ENCODE peak calls at places on chromosomes 16 and 17, in nine cellular contexts. W, G, S, R, Y, A, P, Q and U are unnamed samples.

GRCh38 chr16:48235556-48236136 is 8.5 kb upstream of the LONP2 start:
- DNase-seq in W (no peak), G (no peak), S (peak), R (no peak), Y (no peak), A (no peak), P (no peak), Q (peak), U (no peak)

GRCh38 chr16:57112403-57113041 is 20.1 kb downstream of the CPNE2 start:
- DNase-seq in W (no peak), G (no peak), S (no peak), R (no peak), Y (no peak), A (no peak), P (no peak), Q (no peak), U (no peak)

GRCh38 chr17:6548034-6548433 is 8.3 kb downstream of the PITPNM3 start:
- DNase-seq in W (no peak), G (no peak), S (no peak), R (no peak), Y (no peak), A (no peak), P (no peak), Q (no peak), U (no peak)

GRCh38 chr16:89352091-89352681 is 134.7 kb downstream of the ZNF778 start:
- DNase-seq in W (no peak), G (no peak), S (no peak), R (no peak), Y (no peak), A (peak), P (no peak), Q (no peak), U (no peak)

GRCh38 chr17:31492880-31493655 is 101.6 kb downstream of the RAB11FIP4 start:
- DNase-seq in W (no peak), G (no peak), S (peak), R (no peak), Y (peak), A (no peak), P (no peak), Q (no peak), U (no peak)

GRCh38 chr17:67628580-67629013 is 89.1 kb upstream of the NOL11 start:
- DNase-seq in W (no peak), G (no peak), S (no peak), R (peak), Y (no peak), A (peak), P (no peak), Q (no peak), U (peak)

GRCh38 chr16:64159986-64160385 is 961.9 kb downstream of the CDH11 start:
- DNase-seq in W (no peak), G (no peak), S (no peak), R (no peak), Y (no peak), A (no peak), P (no peak), Q (no peak), U (no peak)

GRCh38 chr17:1379930-1380313 is 20.1 kb downstream of the YWHAE start:
- DNase-seq in W (no peak), G (no peak), S (no peak), R (no peak), Y (no peak), A (no peak), P (no peak), Q (no peak), U (no peak)

GRCh38 chr16:67922740-67923139 is 8.9 kb downstream of the CTRL start:
- DNase-seq in W (no peak), G (no peak), S (no peak), R (no peak), Y (no peak), A (no peak), P (no peak), Q (no peak), U (no peak)

GRCh38 chr16:15811778-15812750 is 44.8 kb downstream of the MYH11 start:
- DNase-seq in W (peak), G (peak), S (no peak), R (peak), Y (peak), A (no peak), P (peak), Q (peak), U (peak)

GRCh38 chr17:32504166-32504990 is 17.6 kb downstream of the CDK5R1 start:
- DNase-seq in W (no peak), G (no peak), S (no peak), R (no peak), Y (peak), A (no peak), P (no peak), Q (peak), U (no peak)

GRCh38 chr17:12627177-12627629 is 38.5 kb upstream of the MYOCD start:
- DNase-seq in W (peak), G (peak), S (no peak), R (no peak), Y (no peak), A (peak), P (peak), Q (peak), U (peak)

GRCh38 chr16:66382966-66383299 is 16.4 kb downstream of the CDH5 start:
- DNase-seq in W (no peak), G (peak), S (no peak), R (no peak), Y (no peak), A (no peak), P (peak), Q (peak), U (peak)

GRCh38 chr17:34503804-34504203 is 75.6 kb upstream of the TMEM132E start:
- DNase-seq in W (no peak), G (no peak), S (no peak), R (no peak), Y (no peak), A (peak), P (no peak), Q (peak), U (no peak)

GRCh38 chr16:20838250-20838649 is 31.9 kb downstream of the REXO5 start:
- DNase-seq in W (no peak), G (no peak), S (no peak), R (no peak), Y (no peak), A (no peak), P (no peak), Q (no peak), U (no peak)

GRCh38 chr17:1769826-1770477 is 8.1 kb downstream of the SERPINF1 start:
- DNase-seq in W (no peak), G (no peak), S (no peak), R (peak), Y (no peak), A (no peak), P (no peak), Q (no peak), U (peak)

GRCh38 chr16:54540525-54541180 is 254.1 kb upstream of the IRX3 start:
- DNase-seq in W (no peak), G (no peak), S (peak), R (no peak), Y (no peak), A (no peak), P (no peak), Q (no peak), U (no peak)

GRCh38 chr17:78088529-78088928 is 40.0 kb downstream of the TMC6 start:
- DNase-seq in W (no peak), G (no peak), S (no peak), R (no peak), Y (no peak), A (no peak), P (no peak), Q (no peak), U (no peak)

GRCh38 chr16:11045441-11045840 is 101.1 kb downstream of the CLEC16A start:
- DNase-seq in W (no peak), G (no peak), S (no peak), R (peak), Y (no peak), A (no peak), P (no peak), Q (no peak), U (no peak)

GRCh38 chr17:50255766-50256480 is 18.3 kb upstream of the TMEM92 start:
- DNase-seq in W (no peak), G (no peak), S (no peak), R (peak), Y (no peak), A (no peak), P (no peak), Q (no peak), U (no peak)

GRCh38 chr17:42097691-42098661 is at the start of gene ZNF385C:
- DNase-seq in W (no peak), G (no peak), S (no peak), R (peak), Y (peak), A (no peak), P (no peak), Q (no peak), U (no peak)

GRCh38 chr17:31510273-31511175 is 119.0 kb downstream of the RAB11FIP4 start:
- DNase-seq in W (no peak), G (no peak), S (no peak), R (no peak), Y (peak), A (no peak), P (no peak), Q (no peak), U (no peak)

GRCh38 chr17:28727727-28728363 is 743 bp upstream of the NEK8 start:
- DNase-seq in W (no peak), G (no peak), S (peak), R (peak), Y (peak), A (peak), P (no peak), Q (peak), U (peak)

GRCh38 chr17:29504711-29505110 is 62.1 kb downstream of the ABHD15 start:
- DNase-seq in W (no peak), G (no peak), S (no peak), R (no peak), Y (no peak), A (no peak), P (no peak), Q (peak), U (peak)

GRCh38 chr17:59451706-59452105 is 113.7 kb upstream of the DHX40 start:
- DNase-seq in W (no peak), G (peak), S (no peak), R (peak), Y (no peak), A (no peak), P (no peak), Q (peak), U (peak)

GRCh38 chr17:74089869-74090464 is 113.5 kb upstream of the RPL38 start:
- DNase-seq in W (no peak), G (peak), S (peak), R (peak), Y (no peak), A (peak), P (no peak), Q (peak), U (peak)

GRCh38 chr17:71423871-71424546 is 696.8 kb upstream of the SOX9 start:
- DNase-seq in W (no peak), G (peak), S (no peak), R (peak), Y (no peak), A (no peak), P (peak), Q (peak), U (peak)

GRCh38 chr17:68738044-68738443 is 136.9 kb upstream of the FAM20A start:
- DNase-seq in W (no peak), G (no peak), S (no peak), R (no peak), Y (no peak), A (no peak), P (no peak), Q (no peak), U (peak)

GRCh38 chr16:35308674-35309073 is 1849.3 kb downstream of the TP53TG3F start:
- DNase-seq in W (no peak), G (no peak), S (no peak), R (no peak), Y (no peak), A (no peak), P (no peak), Q (no peak), U (no peak)

GRCh38 chr16:51429041-51429440 is 278.0 kb upstream of the SALL1 start:
- DNase-seq in W (no peak), G (no peak), S (no peak), R (no peak), Y (no peak), A (no peak), P (no peak), Q (no peak), U (no peak)

GRCh38 chr16:86951041-86951822 is 366.0 kb downstream of the C16orf95 start:
- DNase-seq in W (no peak), G (no peak), S (no peak), R (no peak), Y (no peak), A (no peak), P (no peak), Q (no peak), U (no peak)

GRCh38 chr16:58264961-58265479 is 29.8 kb downstream of the PRSS54 start:
- DNase-seq in W (no peak), G (peak), S (peak), R (no peak), Y (no peak), A (peak), P (peak), Q (peak), U (peak)

GRCh38 chr16:72793017-72793416 is 254.9 kb downstream of the ZFHX3 start:
- DNase-seq in W (no peak), G (no peak), S (no peak), R (no peak), Y (no peak), A (no peak), P (no peak), Q (no peak), U (no peak)

DNA sequence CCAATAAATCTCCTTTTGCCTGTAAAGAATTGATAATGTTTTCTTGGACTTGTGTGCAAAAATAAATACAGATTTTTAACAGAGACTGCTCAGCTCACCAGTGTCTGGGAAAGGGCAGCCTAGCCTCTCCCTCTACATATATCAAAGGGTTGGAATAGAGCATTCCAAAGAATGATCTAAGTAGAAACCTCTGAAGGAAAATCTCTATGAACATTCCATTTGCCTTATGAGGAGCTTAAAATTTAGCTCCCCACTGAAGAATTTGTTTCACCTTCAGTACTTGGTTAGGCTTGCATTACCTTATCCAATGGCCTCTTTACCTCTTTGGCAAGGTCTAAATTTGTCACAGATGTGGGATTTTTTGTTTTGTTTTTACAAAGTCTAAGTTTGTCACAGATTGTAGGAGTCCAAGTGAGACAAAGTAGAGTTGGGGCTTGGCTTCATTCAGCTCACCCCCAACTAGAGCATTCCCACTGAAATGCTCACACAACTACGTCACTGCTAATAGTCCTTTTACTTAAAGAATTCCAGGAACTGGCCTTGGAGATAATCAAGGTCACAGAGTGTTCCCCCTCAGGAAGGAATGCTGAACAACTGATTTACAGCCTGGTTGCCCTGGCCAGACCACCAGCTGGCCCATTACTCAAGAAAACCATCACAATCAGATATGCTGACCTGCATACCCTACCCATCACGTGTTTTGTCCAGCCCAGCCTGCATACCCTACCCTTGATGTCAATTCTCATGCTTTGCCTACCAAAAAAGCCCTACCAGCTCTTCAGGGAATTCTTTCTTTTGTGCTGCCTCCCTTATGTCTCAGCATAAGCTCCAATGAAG is 26.6 kb upstream of the PPM1D start:
- DNase-seq in W (no peak), G (no peak), S (no peak), R (peak), Y (no peak), A (peak), P (peak), Q (peak), U (peak)
- TF ChIP-seq CTCF in W (no peak), G (no peak), S (no peak), R (peak), Y (no peak), A (no peak), P (peak), Q (no peak), U (no peak)

DNA sequence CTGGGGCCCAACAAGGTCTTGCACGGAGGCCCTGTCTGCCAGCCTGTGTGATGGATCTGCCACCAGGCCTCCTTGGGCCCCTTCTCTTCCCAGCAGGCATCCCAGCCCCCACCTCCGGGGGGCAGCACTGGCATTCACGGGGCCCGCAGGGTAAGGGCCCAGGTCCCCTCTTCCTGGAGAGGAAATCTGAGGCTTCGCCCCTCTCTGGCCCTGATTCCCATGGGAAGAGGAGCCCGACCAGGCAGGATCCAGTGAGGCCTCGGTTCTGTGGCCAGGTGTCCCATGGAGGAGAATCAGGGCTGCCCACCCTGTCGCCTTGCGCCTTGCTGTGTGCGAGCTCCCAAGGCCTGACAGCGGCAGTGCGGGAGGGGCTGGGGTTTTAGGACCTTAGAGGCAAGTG is 48.4 kb downstream of the PDPK1 start:
- DNase-seq in W (no peak), G (no peak), S (no peak), R (peak), Y (peak), A (peak), P (no peak), Q (no peak), U (no peak)
- TF ChIP-seq CTCF in W (no peak), G (no peak), S (no peak), R (peak), Y (peak), A (no peak), P (no peak), Q (peak), U (peak)

GRCh38 chr17:10117581-10118001 is 80.8 kb downstream of the GAS7 start:
- DNase-seq in W (no peak), G (no peak), S (no peak), R (peak), Y (peak), A (no peak), P (no peak), Q (no peak), U (peak)

GRCh38 chr17:10118788-10119130 is 79.6 kb downstream of the GAS7 start:
- DNase-seq in W (no peak), G (no peak), S (no peak), R (peak), Y (no peak), A (no peak), P (no peak), Q (no peak), U (no peak)

GRCh38 chr17:10120749-10121148 is 77.7 kb downstream of the GAS7 start:
- DNase-seq in W (no peak), G (no peak), S (no peak), R (peak), Y (no peak), A (no peak), P (no peak), Q (no peak), U (peak)

GRCh38 chr17:10120113-10120485 is 78.3 kb downstream of the GAS7 start:
- DNase-seq in W (no peak), G (no peak), S (no peak), R (no peak), Y (no peak), A (no peak), P (no peak), Q (no peak), U (no peak)

GRCh38 chr17:10119203-10120112 is 78.9 kb downstream of the GAS7 start:
- DNase-seq in W (no peak), G (no peak), S (peak), R (peak), Y (peak), A (peak), P (no peak), Q (no peak), U (no peak)
- TF ChIP-seq CTCF in W (no peak), G (no peak), S (no peak), R (no peak), Y (no peak), A (no peak), P (no peak), Q (no peak), U (no peak)

GRCh38 chr16:4416200-4417032 is at the start of gene CORO7:
- DNase-seq in W (peak), G (no peak), S (peak), R (peak), Y (peak), A (peak), P (no peak), Q (peak), U (peak)

GRCh38 chr16:4414187-4414909 is 2.0 kb downstream of the CORO7 start:
- DNase-seq in W (no peak), G (no peak), S (no peak), R (no peak), Y (peak), A (no peak), P (no peak), Q (no peak), U (no peak)

GRCh38 chr16:4412854-4413253 is 3.5 kb downstream of the CORO7 start:
- DNase-seq in W (no peak), G (no peak), S (no peak), R (no peak), Y (no peak), A (no peak), P (no peak), Q (no peak), U (no peak)

GRCh38 chr16:4412159-4412558 is 4.2 kb downstream of the CORO7 start:
- DNase-seq in W (no peak), G (no peak), S (no peak), R (no peak), Y (no peak), A (no peak), P (no peak), Q (no peak), U (no peak)

DNA sequence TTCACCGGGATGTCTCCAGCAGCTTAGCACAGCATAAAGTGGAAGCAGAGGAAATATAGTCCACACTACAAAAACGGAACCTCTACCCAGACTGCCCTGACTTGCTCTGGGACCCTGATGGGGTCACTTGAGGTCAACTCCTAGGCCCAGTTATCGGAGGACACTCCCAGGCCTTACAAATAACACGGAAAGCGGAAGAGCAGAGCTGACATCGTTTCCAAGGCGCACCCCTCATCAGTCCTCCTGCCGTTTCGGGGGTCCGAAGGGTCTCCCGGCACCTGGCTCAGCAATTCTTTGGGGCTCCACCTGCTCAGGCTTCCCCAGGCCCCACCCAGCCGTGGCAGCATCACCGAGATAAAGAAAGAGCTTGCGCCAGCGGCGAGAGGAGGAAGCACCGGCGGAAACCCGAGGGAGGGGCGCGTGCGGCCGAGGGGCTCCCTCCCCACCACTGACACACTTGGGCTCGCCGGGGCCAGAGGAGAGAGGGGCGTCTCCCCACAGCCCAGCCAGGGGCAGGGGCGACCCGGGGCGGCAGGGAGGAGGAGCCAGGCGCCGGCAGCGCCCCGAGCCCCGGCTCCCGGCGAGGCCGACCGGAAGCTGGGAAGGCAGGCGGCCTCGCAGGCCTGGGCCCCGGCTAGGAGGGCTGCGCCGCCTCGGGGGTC is 727 bp downstream of the CORO7 start:
- DNase-seq in W (no peak), G (no peak), S (peak), R (peak), Y (peak), A (peak), P (no peak), Q (peak), U (no peak)
- TF ChIP-seq CTCF in W (no peak), G (no peak), S (no peak), R (no peak), Y (peak), A (peak), P (no peak), Q (peak), U (no peak)

GRCh38 chr16:2152695-2153506 is 2.7 kb upstream of the TRAF7 start:
- DNase-seq in W (no peak), G (no peak), S (peak), R (peak), Y (peak), A (peak), P (no peak), Q (peak), U (no peak)
- TF ChIP-seq CTCF in W (no peak), G (peak), S (no peak), R (no peak), Y (no peak), A (no peak), P (no peak), Q (no peak), U (peak)

GRCh38 chr17:77025781-77026180 is 115.0 kb upstream of the SEC14L1 start:
- DNase-seq in W (no peak), G (no peak), S (no peak), R (no peak), Y (no peak), A (no peak), P (no peak), Q (no peak), U (no peak)
- TF ChIP-seq CTCF in W (no peak), G (no peak), S (no peak), R (no peak), Y (no peak), A (no peak), P (no peak), Q (no peak), U (no peak)

GRCh38 chr17:81808778-81809555 is 5.0 kb downstream of the GCGR start:
- DNase-seq in W (no peak), G (no peak), S (no peak), R (no peak), Y (no peak), A (no peak), P (no peak), Q (no peak), U (no peak)
- TF ChIP-seq CTCF in W (no peak), G (no peak), S (no peak), R (no peak), Y (no peak), A (no peak), P (no peak), Q (no peak), U (no peak)